ENCODE peak calls at places on chromosomes 6 and 20, in eight cellular contexts. One of them, this sample, is unnamed.

GRCh38 chr6:93751969-93752368 is 332.6 kb upstream of the EPHA7 start:
- DNase-seq in left ventricle myocardium inferior: no peak
- DNase-seq in effector memory CD4-positive, alpha-beta T cell: no peak
- DNase-seq in neuronal stem cell: peak; percentile 37
- DNase-seq in A549: no peak
- DNase-seq in stomach: no peak
- DNase-seq in hepatocyte: no peak
- DNase-seq in thyroid gland: no peak
- DNase-seq in this sample: no peak

GRCh38 chr6:11120273-11121005 is 8.9 kb upstream of the ERVFRD-1 start:
- DNase-seq in thyroid gland: no peak
- DNase-seq in A549: no peak
- DNase-seq in hepatocyte: no peak
- DNase-seq in effector memory CD4-positive, alpha-beta T cell: no peak
- DNase-seq in neuronal stem cell: no peak
- DNase-seq in stomach: no peak
- DNase-seq in left ventricle myocardium inferior: no peak
- DNase-seq in this sample: no peak

GRCh38 chr6:136921521-136921935 is 573 bp upstream of the SLC35D3 start:
- DNase-seq in A549: peak; percentile 8
- DNase-seq in neuronal stem cell: peak; percentile 15
- DNase-seq in left ventricle myocardium inferior: no peak
- DNase-seq in effector memory CD4-positive, alpha-beta T cell: no peak
- DNase-seq in stomach: no peak
- DNase-seq in thyroid gland: no peak
- DNase-seq in hepatocyte: peak; percentile 19
- DNase-seq in this sample: no peak

GRCh38 chr6:18308070-18308735 is 43.9 kb upstream of the DEK start:
- DNase-seq in effector memory CD4-positive, alpha-beta T cell: no peak
- DNase-seq in thyroid gland: no peak
- DNase-seq in left ventricle myocardium inferior: no peak
- DNase-seq in stomach: no peak
- DNase-seq in neuronal stem cell: no peak
- DNase-seq in A549: no peak
- DNase-seq in hepatocyte: no peak
- DNase-seq in this sample: no peak

GRCh38 chr6:147345902-147346301 is 141.7 kb downstream of the STXBP5 start:
- DNase-seq in hepatocyte: no peak
- DNase-seq in stomach: no peak
- DNase-seq in left ventricle myocardium inferior: no peak
- DNase-seq in thyroid gland: no peak
- DNase-seq in A549: no peak
- DNase-seq in effector memory CD4-positive, alpha-beta T cell: no peak
- DNase-seq in neuronal stem cell: no peak
- DNase-seq in this sample: no peak

GRCh38 chr6:19713411-19713810 is 123.8 kb upstream of the ID4 start:
- DNase-seq in neuronal stem cell: no peak
- DNase-seq in thyroid gland: no peak
- DNase-seq in stomach: no peak
- DNase-seq in effector memory CD4-positive, alpha-beta T cell: no peak
- DNase-seq in hepatocyte: no peak
- DNase-seq in A549: no peak
- DNase-seq in left ventricle myocardium inferior: no peak
- DNase-seq in this sample: no peak

GRCh38 chr6:3713266-3713665 is 38.2 kb downstream of the PXDC1 start:
- DNase-seq in left ventricle myocardium inferior: no peak
- DNase-seq in thyroid gland: no peak
- DNase-seq in effector memory CD4-positive, alpha-beta T cell: no peak
- DNase-seq in stomach: no peak
- DNase-seq in hepatocyte: no peak
- DNase-seq in neuronal stem cell: no peak
- DNase-seq in A549: no peak
- DNase-seq in this sample: no peak

GRCh38 chr6:159279790-159280277 is 110.6 kb downstream of the FNDC1 start:
- DNase-seq in effector memory CD4-positive, alpha-beta T cell: no peak
- DNase-seq in thyroid gland: no peak
- DNase-seq in hepatocyte: no peak
- DNase-seq in neuronal stem cell: no peak
- DNase-seq in stomach: peak; percentile 69
- DNase-seq in A549: no peak
- DNase-seq in left ventricle myocardium inferior: no peak
- DNase-seq in this sample: no peak

GRCh38 chr6:73565767-73566485 is 45.1 kb upstream of the EEF1A1 start:
- DNase-seq in thyroid gland: no peak
- DNase-seq in A549: no peak
- DNase-seq in neuronal stem cell: peak; percentile 42
- DNase-seq in effector memory CD4-positive, alpha-beta T cell: no peak
- DNase-seq in left ventricle myocardium inferior: no peak
- DNase-seq in hepatocyte: no peak
- DNase-seq in stomach: no peak
- DNase-seq in this sample: no peak

GRCh38 chr6:43940393-43941087 is 170.5 kb downstream of the VEGFA start:
- DNase-seq in left ventricle myocardium inferior: peak; percentile 7
- DNase-seq in stomach: no peak
- DNase-seq in effector memory CD4-positive, alpha-beta T cell: no peak
- DNase-seq in hepatocyte: no peak
- DNase-seq in thyroid gland: no peak
- DNase-seq in neuronal stem cell: no peak
- DNase-seq in A549: no peak
- DNase-seq in this sample: no peak

GRCh38 chr6:169622618-169623017 is 79.2 kb downstream of the WDR27 start:
- DNase-seq in stomach: no peak
- DNase-seq in left ventricle myocardium inferior: no peak
- DNase-seq in neuronal stem cell: no peak
- DNase-seq in effector memory CD4-positive, alpha-beta T cell: no peak
- DNase-seq in A549: no peak
- DNase-seq in hepatocyte: no peak
- DNase-seq in thyroid gland: peak; percentile 69
- DNase-seq in this sample: no peak

GRCh38 chr6:75223461-75223860 is 17.6 kb upstream of the COL12A1 start:
- DNase-seq in neuronal stem cell: no peak
- DNase-seq in stomach: no peak
- DNase-seq in thyroid gland: no peak
- DNase-seq in left ventricle myocardium inferior: no peak
- DNase-seq in A549: no peak
- DNase-seq in effector memory CD4-positive, alpha-beta T cell: no peak
- DNase-seq in hepatocyte: no peak
- DNase-seq in this sample: no peak

GRCh38 chr20:62303327-62304226 is 780 bp downstream of the ADRM1 start:
- DNase-seq in effector memory CD4-positive, alpha-beta T cell: no peak
- DNase-seq in left ventricle myocardium inferior: no peak
- DNase-seq in hepatocyte: peak; percentile 48
- DNase-seq in stomach: no peak
- DNase-seq in A549: no peak
- DNase-seq in thyroid gland: peak; percentile 14
- DNase-seq in neuronal stem cell: no peak
- DNase-seq in this sample: peak; percentile 11

GRCh38 chr6:25017486-25017885 is 81.7 kb upstream of the RIPOR2 start:
- DNase-seq in left ventricle myocardium inferior: no peak
- DNase-seq in thyroid gland: no peak
- DNase-seq in A549: no peak
- DNase-seq in stomach: no peak
- DNase-seq in hepatocyte: no peak
- DNase-seq in effector memory CD4-positive, alpha-beta T cell: no peak
- DNase-seq in neuronal stem cell: no peak
- DNase-seq in this sample: no peak

DNA sequence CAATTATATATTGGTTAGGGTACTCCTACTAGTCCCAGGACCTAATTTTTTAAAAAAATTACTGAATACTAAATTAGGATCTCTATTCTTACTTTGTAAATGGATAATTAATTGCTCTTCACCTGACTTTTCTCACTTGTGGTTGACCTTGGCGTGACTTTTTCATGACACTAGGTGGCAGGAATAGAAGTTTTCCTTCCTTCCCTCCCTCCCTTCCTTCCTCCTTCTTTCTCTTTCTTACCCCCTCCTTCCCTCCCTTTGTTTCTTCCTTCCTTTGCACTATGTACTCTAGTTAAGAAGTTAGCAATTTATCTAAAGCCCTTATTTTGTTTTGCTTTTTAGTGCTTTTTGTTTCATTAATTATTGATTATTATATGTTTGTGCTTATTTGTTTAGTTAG is 20.4 kb upstream of the HBS1L start:
- DNase-seq in A549: no peak
- DNase-seq in effector memory CD4-positive, alpha-beta T cell: no peak
- DNase-seq in stomach: no peak
- DNase-seq in hepatocyte: no peak
- DNase-seq in thyroid gland: no peak
- DNase-seq in left ventricle myocardium inferior: no peak
- DNase-seq in neuronal stem cell: no peak
- DNase-seq in this sample: no peak
- H3K4me1 ChIP-seq in A549: no peaks in the 10 kb centered on the region
- H3K4me1 ChIP-seq in effector memory CD4-positive, alpha-beta T cell: no peaks in the 10 kb centered on the region
- H3K4me1 ChIP-seq in stomach: peaks cover 8% of the 10 kb centered on the region
- H3K4me1 ChIP-seq in hepatocyte: no peaks in the 10 kb centered on the region
- H3K4me1 ChIP-seq in thyroid gland: no peaks in the 10 kb centered on the region
- H3K4me1 ChIP-seq in left ventricle myocardium inferior: no peaks in the 10 kb centered on the region
- H3K4me1 ChIP-seq in neuronal stem cell: no peaks in the 10 kb centered on the region
- H3K4me1 ChIP-seq in this sample: peaks cover 4% of the 10 kb centered on the region

GRCh38 chr6:52416629-52417151 is 3.5 kb upstream of the EFHC1 start:
- DNase-seq in stomach: no peak
- DNase-seq in thyroid gland: no peak
- DNase-seq in left ventricle myocardium inferior: no peak
- DNase-seq in A549: peak; percentile 40
- DNase-seq in effector memory CD4-positive, alpha-beta T cell: no peak
- DNase-seq in neuronal stem cell: peak; percentile 69
- DNase-seq in hepatocyte: peak; percentile 67
- DNase-seq in this sample: peak; percentile 16
- H3K4me3 ChIP-seq in stomach: no peak overlapping the region
- H3K4me3 ChIP-seq in thyroid gland: no peak overlapping the region
- H3K4me3 ChIP-seq in left ventricle myocardium inferior: no peak overlapping the region
- H3K4me3 ChIP-seq in A549: no peak overlapping the region
- H3K4me3 ChIP-seq in effector memory CD4-positive, alpha-beta T cell: no peak overlapping the region
- H3K4me3 ChIP-seq in neuronal stem cell: no peak overlapping the region
- H3K4me3 ChIP-seq in hepatocyte: no peak overlapping the region
- H3K4me3 ChIP-seq in this sample: no peak overlapping the region

GRCh38 chr6:151015320-151015719 is 149.8 kb downstream of the MTHFD1L start:
- DNase-seq in stomach: no peak
- DNase-seq in A549: no peak
- DNase-seq in thyroid gland: no peak
- DNase-seq in effector memory CD4-positive, alpha-beta T cell: no peak
- DNase-seq in hepatocyte: no peak
- DNase-seq in neuronal stem cell: no peak
- DNase-seq in left ventricle myocardium inferior: no peak
- DNase-seq in this sample: no peak

GRCh38 chr6:151016107-151016506 is 150.6 kb downstream of the MTHFD1L start:
- DNase-seq in left ventricle myocardium inferior: no peak
- DNase-seq in hepatocyte: no peak
- DNase-seq in stomach: no peak
- DNase-seq in effector memory CD4-positive, alpha-beta T cell: no peak
- DNase-seq in thyroid gland: no peak
- DNase-seq in A549: no peak
- DNase-seq in neuronal stem cell: no peak
- DNase-seq in this sample: no peak

GRCh38 chr6:151018035-151018434 is 152.5 kb downstream of the MTHFD1L start:
- DNase-seq in effector memory CD4-positive, alpha-beta T cell: no peak
- DNase-seq in hepatocyte: no peak
- DNase-seq in neuronal stem cell: no peak
- DNase-seq in stomach: no peak
- DNase-seq in left ventricle myocardium inferior: no peak
- DNase-seq in thyroid gland: no peak
- DNase-seq in A549: no peak
- DNase-seq in this sample: no peak

GRCh38 chr6:151012321-151013294 is 147.1 kb downstream of the MTHFD1L start:
- DNase-seq in neuronal stem cell: no peak
- DNase-seq in thyroid gland: no peak
- DNase-seq in left ventricle myocardium inferior: no peak
- DNase-seq in A549: no peak
- DNase-seq in effector memory CD4-positive, alpha-beta T cell: no peak
- DNase-seq in hepatocyte: no peak
- DNase-seq in stomach: no peak
- DNase-seq in this sample: no peak

GRCh38 chr6:151014404-151015150 is 149.1 kb downstream of the MTHFD1L start:
- DNase-seq in effector memory CD4-positive, alpha-beta T cell: peak; percentile 38
- DNase-seq in A549: peak; percentile 21
- DNase-seq in thyroid gland: peak; percentile 73
- DNase-seq in stomach: peak; percentile 76
- DNase-seq in hepatocyte: peak; percentile 86
- DNase-seq in neuronal stem cell: peak; percentile 60
- DNase-seq in left ventricle myocardium inferior: peak; percentile 62
- DNase-seq in this sample: peak; percentile 42
- H3K27ac ChIP-seq in effector memory CD4-positive, alpha-beta T cell: no peak overlapping the region
- H3K27ac ChIP-seq in A549: peak overlapping the region; percentile 66
- H3K27ac ChIP-seq in thyroid gland: no peak overlapping the region
- H3K27ac ChIP-seq in stomach: no peak overlapping the region
- H3K27ac ChIP-seq in hepatocyte: peak overlapping the region; percentile 30
- H3K27ac ChIP-seq in neuronal stem cell: no peak overlapping the region
- H3K27ac ChIP-seq in left ventricle myocardium inferior: peak overlapping the region; percentile 2
- H3K27ac ChIP-seq in this sample: no peak overlapping the region

GRCh38 chr6:35035481-35036030 is 105.6 kb downstream of the TCP11 start:
- DNase-seq in neuronal stem cell: no peak
- DNase-seq in hepatocyte: no peak
- DNase-seq in effector memory CD4-positive, alpha-beta T cell: no peak
- DNase-seq in stomach: no peak
- DNase-seq in A549: no peak
- DNase-seq in left ventricle myocardium inferior: no peak
- DNase-seq in thyroid gland: peak; percentile 65
- DNase-seq in this sample: no peak
- H3K4me1 ChIP-seq in neuronal stem cell: peaks cover 15% of the 10 kb centered on the region
- H3K4me1 ChIP-seq in hepatocyte: peaks cover 12% of the 10 kb centered on the region
- H3K4me1 ChIP-seq in effector memory CD4-positive, alpha-beta T cell: no peaks in the 10 kb centered on the region
- H3K4me1 ChIP-seq in stomach: peaks cover 75% of the 10 kb centered on the region
- H3K4me1 ChIP-seq in A549: no peaks in the 10 kb centered on the region
- H3K4me1 ChIP-seq in left ventricle myocardium inferior: peaks cover 94% of the 10 kb centered on the region
- H3K4me1 ChIP-seq in thyroid gland: peaks cover 56% of the 10 kb centered on the region
- H3K4me1 ChIP-seq in this sample: no peaks in the 10 kb centered on the region

GRCh38 chr20:32003325-32003724 is 6.9 kb upstream of the CCM2L start:
- DNase-seq in left ventricle myocardium inferior: no peak
- DNase-seq in A549: no peak
- DNase-seq in hepatocyte: no peak
- DNase-seq in thyroid gland: no peak
- DNase-seq in effector memory CD4-positive, alpha-beta T cell: no peak
- DNase-seq in stomach: no peak
- DNase-seq in neuronal stem cell: no peak
- DNase-seq in this sample: no peak
- H3K4me3 ChIP-seq in left ventricle myocardium inferior: no peak overlapping the region
- H3K4me3 ChIP-seq in A549: no peak overlapping the region
- H3K4me3 ChIP-seq in hepatocyte: no peak overlapping the region
- H3K4me3 ChIP-seq in thyroid gland: no peak overlapping the region
- H3K4me3 ChIP-seq in effector memory CD4-positive, alpha-beta T cell: no peak overlapping the region
- H3K4me3 ChIP-seq in stomach: no peak overlapping the region
- H3K4me3 ChIP-seq in neuronal stem cell: no peak overlapping the region
- H3K4me3 ChIP-seq in this sample: no peak overlapping the region

This sample was measured in CD8-positive, alpha-beta memory T cell.